ENCODE peak calls at places on chromosomes 1 and 21, in four cellular contexts. K is IMR-90, Z is mesendoderm, Q is H1. X is an unnamed sample.

GRCh38 chr1:25461783-25462182 is 31.1 kb downstream of the MACO1 start:
- DNase-seq in K (no peak), Z (no peak), Q (no peak), X (no peak)

GRCh38 chr1:21775985-21776562 is 6.9 kb downstream of the USP48 start:
- DNase-seq in K (peak; percentile 83), Z (no peak), Q (no peak), X (no peak)

GRCh38 chr21:42665026-42665425 is 11.6 kb downstream of the PDE9A start:
- DNase-seq in K (no peak), Z (no peak), Q (no peak), X (no peak)

GRCh38 chr1:246117066-246117791 is 389.9 kb downstream of the SMYD3 start:
- DNase-seq in K (peak; percentile 64), Z (peak; percentile 65), Q (no peak), X (peak; percentile 49)

GRCh38 chr21:37364722-37365121 is 1.9 kb upstream of the DYRK1A start:
- DNase-seq in K (no peak), Z (no peak), Q (no peak), X (no peak)

GRCh38 chr1:109388884-109389637 is 8.7 kb downstream of the SORT1 start:
- DNase-seq in K (no peak), Z (no peak), Q (no peak), X (no peak)

GRCh38 chr1:110068646-110069301 is 1.7 kb downstream of the ALX3 start:
- DNase-seq in K (no peak), Z (no peak), Q (no peak), X (peak; percentile 50)

GRCh38 chr1:244920911-244921310 is 56.6 kb upstream of the HNRNPU start:
- DNase-seq in K (peak; percentile 30), Z (no peak), Q (no peak), X (no peak)

GRCh38 chr1:61090546-61090945 is 8.2 kb downstream of the NFIA start:
- DNase-seq in K (no peak), Z (no peak), Q (no peak), X (no peak)

GRCh38 chr1:226987623-226988336 is 47.7 kb downstream of the COQ8A start:
- DNase-seq in K (no peak), Z (no peak), Q (no peak), X (no peak)

GRCh38 chr1:153119491-153119971 is 6.2 kb upstream of the SPRR2F start:
- DNase-seq in K (no peak), Z (no peak), Q (no peak), X (no peak)

GRCh38 chr1:211591980-211592493 is 13.1 kb upstream of the SLC30A1 start:
- DNase-seq in K (peak; percentile 89), Z (no peak), Q (no peak), X (no peak)

GRCh38 chr1:215360021-215360420 is 207.1 kb upstream of the KCTD3 start:
- DNase-seq in K (no peak), Z (no peak), Q (no peak), X (no peak)

GRCh38 chr1:40462956-40463590 is 12.8 kb downstream of the ZFP69B start:
- DNase-seq in K (no peak), Z (peak; percentile 36), Q (no peak), X (no peak)

DNA sequence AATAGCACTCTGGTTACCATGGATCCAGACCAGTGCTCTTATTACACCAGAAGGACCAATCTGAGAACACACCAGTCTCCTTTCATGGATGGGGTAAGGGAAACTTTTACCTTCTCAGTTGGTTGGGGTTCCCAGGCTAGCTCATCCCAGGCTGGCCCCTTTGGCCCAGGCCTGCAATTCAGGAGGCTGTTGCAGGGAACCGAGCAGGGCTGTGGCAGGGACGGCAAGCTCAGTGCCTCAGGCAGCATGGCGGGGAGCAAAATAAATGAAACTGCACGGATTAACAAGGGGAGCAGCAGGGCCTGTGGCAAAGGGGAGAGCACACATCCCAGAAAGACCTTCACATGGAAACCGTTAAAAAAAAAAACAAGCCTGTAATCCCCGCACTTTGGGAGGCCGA is 57.0 kb downstream of the DMRTB1 start:
- DNase-seq in K (no peak), Z (no peak), Q (no peak), X (no peak)
- H4K5ac ChIP-seq in K (no peak overlapping the region), Z (no peak overlapping the region), Q (no peak overlapping the region), X (no peak overlapping the region)

DNA sequence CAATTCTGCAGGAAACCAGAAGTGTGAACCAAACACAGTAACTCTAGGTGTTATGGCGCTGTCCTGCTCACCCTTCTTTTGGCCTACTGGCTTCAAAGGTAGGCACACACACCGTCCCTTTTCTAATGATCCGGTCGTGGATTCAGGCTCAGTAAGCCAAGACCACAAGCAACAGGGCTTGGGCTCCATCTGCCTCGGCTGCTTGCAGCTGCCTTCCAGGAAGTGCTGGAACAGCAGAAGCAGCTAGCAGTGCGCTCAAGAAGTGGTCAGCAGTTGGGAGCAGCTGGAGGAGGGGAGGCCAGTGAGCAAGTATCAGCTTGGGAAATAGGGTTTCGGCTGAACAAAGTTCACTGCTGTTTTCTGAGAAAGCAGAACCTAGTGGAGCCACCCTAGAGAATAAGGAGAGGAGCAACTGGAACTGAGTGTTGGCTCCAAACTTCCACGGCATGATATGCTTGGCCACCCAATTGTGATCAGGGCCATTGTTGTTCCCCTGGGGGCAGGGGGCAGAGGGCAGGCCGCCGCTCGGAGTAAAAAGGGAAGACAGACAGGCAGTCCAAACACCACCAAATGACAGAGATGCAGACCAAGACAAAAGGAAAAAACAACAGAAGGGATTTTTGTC is 173.4 kb downstream of the TOMM20 start:
- DNase-seq in K (peak; percentile 59), Z (no peak), Q (no peak), X (no peak)
- H3K18ac ChIP-seq in K (peak overlapping the region; percentile 37), Z (no peak overlapping the region), Q (peak overlapping the region; percentile 68), X (no peak overlapping the region)

DNA sequence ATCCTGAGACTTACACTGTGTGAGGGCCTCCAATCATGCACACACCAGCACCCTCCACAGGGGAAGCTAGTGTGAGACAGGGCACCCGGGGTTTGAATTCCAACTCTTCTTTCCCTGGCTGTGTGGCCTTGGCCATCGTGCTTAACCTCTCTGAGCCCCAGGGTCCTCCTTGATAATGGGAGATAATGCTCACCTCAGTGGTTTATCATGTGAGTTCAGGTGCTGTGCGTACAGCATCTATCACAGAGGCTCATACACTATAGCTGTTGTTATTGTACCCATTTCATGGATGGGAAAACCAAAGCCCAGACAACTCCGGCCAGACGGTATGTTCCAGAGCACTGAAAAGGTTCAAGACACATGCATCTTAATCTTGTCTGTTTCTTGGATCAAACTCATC is 16.0 kb upstream of the UBXN10 start:
- DNase-seq in K (no peak), Z (no peak), Q (no peak), X (no peak)
- H4K5ac ChIP-seq in K (no peak overlapping the region), Z (no peak overlapping the region), Q (no peak overlapping the region), X (no peak overlapping the region)

GRCh38 chr1:65558215-65558614 is 137.7 kb downstream of the LEPR start:
- DNase-seq in K (no peak), Z (no peak), Q (no peak), X (no peak)

GRCh38 chr1:65554829-65555228 is 134.4 kb downstream of the LEPR start:
- DNase-seq in K (no peak), Z (no peak), Q (no peak), X (no peak)
- H3K18ac ChIP-seq in K (no peak overlapping the region), Z (no peak overlapping the region), Q (no peak overlapping the region), X (no peak overlapping the region)